ENCODE peak calls at places on chromosomes 1 and 21, in ten cellular contexts. B is thoracic aorta; F is MM.1S; K is CD8-positive, alpha-beta memory T cell; U is A673; M is tibial nerve; W is heart right ventricle; H is Caco-2; P is heart left ventricle; Y is upper lobe of right lung. Z is an unnamed sample. For H3K9me3, the result is how much of the 10 kb centered on the place peaks cover.

GRCh38 chr1:236795757-236796719 is 946 bp downstream of the MTR start:
- DNase-seq in B (no peak), F (peak), K (no peak), U (peak), M (no peak), W (no peak), H (peak), P (no peak), Y (no peak), Z (no peak)

GRCh38 chr1:54485417-54485816 is 62.6 kb upstream of the ACOT11 start:
- DNase-seq in B (no peak), F (no peak), K (no peak), U (peak), M (no peak), W (no peak), H (no peak), P (no peak), Y (no peak), Z (no peak)

GRCh38 chr1:116147972-116148371 is 36.8 kb downstream of the MAB21L3 start:
- DNase-seq in B (no peak), F (no peak), K (no peak), U (no peak), M (no peak), W (no peak), H (no peak), P (no peak), Y (no peak), Z (no peak)

GRCh38 chr1:53862507-53862906 is 24.4 kb upstream of the NDC1 start:
- DNase-seq in B (no peak), F (no peak), K (no peak), U (peak), M (no peak), W (no peak), H (no peak), P (no peak), Y (no peak), Z (no peak)

GRCh38 chr1:116574581-116575291 is 3.9 kb upstream of the CD58 start:
- DNase-seq in B (no peak), F (peak), K (peak), U (peak), M (peak), W (peak), H (peak), P (peak), Y (no peak), Z (peak)

GRCh38 chr1:226890331-226891108 is 20.1 kb downstream of the PSEN2 start:
- DNase-seq in B (no peak), F (no peak), K (no peak), U (no peak), M (no peak), W (no peak), H (no peak), P (no peak), Y (no peak), Z (no peak)

GRCh38 chr1:202101182-202101581 is 21.5 kb upstream of the GPR37L1 start:
- DNase-seq in B (no peak), F (no peak), K (no peak), U (no peak), M (no peak), W (no peak), H (no peak), P (no peak), Y (no peak), Z (no peak)

GRCh38 chr1:6466023-6466422 is at the start of gene TNFRSF25:
- DNase-seq in B (no peak), F (no peak), K (peak), U (no peak), M (no peak), W (no peak), H (no peak), P (no peak), Y (no peak), Z (no peak)

GRCh38 chr1:227901239-227901905 is 46.4 kb downstream of the WNT9A start:
- DNase-seq in B (no peak), F (no peak), K (peak), U (no peak), M (no peak), W (peak), H (peak), P (no peak), Y (peak), Z (no peak)

GRCh38 chr1:118122234-118123004 is 62.6 kb downstream of the SPAG17 start:
- DNase-seq in B (no peak), F (no peak), K (no peak), U (no peak), M (no peak), W (no peak), H (no peak), P (no peak), Y (no peak), Z (peak)

GRCh38 chr21:37496972-37497371 is 130.4 kb downstream of the DYRK1A start:
- DNase-seq in B (no peak), F (no peak), K (no peak), U (peak), M (no peak), W (no peak), H (no peak), P (no peak), Y (no peak), Z (no peak)

GRCh38 chr1:26839339-26839722 is 12.8 kb downstream of the ZDHHC18 start:
- DNase-seq in B (no peak), F (no peak), K (no peak), U (no peak), M (no peak), W (no peak), H (no peak), P (no peak), Y (no peak), Z (no peak)

GRCh38 chr1:15965228-15965767 is 10.6 kb downstream of the ZBTB17 start:
- DNase-seq in B (no peak), F (no peak), K (no peak), U (peak), M (no peak), W (no peak), H (no peak), P (no peak), Y (no peak), Z (no peak)

GRCh38 chr1:240287722-240288121 is 196.0 kb downstream of the FMN2 start:
- DNase-seq in B (no peak), F (no peak), K (no peak), U (no peak), M (no peak), W (no peak), H (no peak), P (no peak), Y (no peak), Z (no peak)

GRCh38 chr1:220563564-220563963 is 35.6 kb downstream of the MARK1 start:
- DNase-seq in B (no peak), F (no peak), K (no peak), U (no peak), M (no peak), W (no peak), H (no peak), P (no peak), Y (no peak), Z (no peak)

GRCh38 chr1:66778969-66779368 is 22.1 kb downstream of the INSL5 start:
- DNase-seq in B (no peak), F (peak), K (no peak), U (no peak), M (no peak), W (no peak), H (no peak), P (no peak), Y (no peak), Z (no peak)

GRCh38 chr1:152167835-152168534 is 9.0 kb upstream of the RPTN start:
- DNase-seq in B (no peak), F (no peak), K (no peak), U (no peak), M (no peak), W (no peak), H (peak), P (no peak), Y (no peak), Z (no peak)

GRCh38 chr1:30912913-30913652 is 4.5 kb upstream of the SDC3 start:
- DNase-seq in B (no peak), F (no peak), K (no peak), U (no peak), M (peak), W (peak), H (no peak), P (peak), Y (peak), Z (no peak)

GRCh38 chr1:32246888-32247273 is at the start of gene FAM167B:
- DNase-seq in B (no peak), F (no peak), K (no peak), U (no peak), M (no peak), W (peak), H (no peak), P (peak), Y (no peak), Z (no peak)
- H3K4me3 ChIP-seq in B (no peak), F (no peak), K (peak), U (no peak), M (no peak), W (no peak), H (no peak), P (peak), Y (peak), Z (no peak)

GRCh38 chr1:3020263-3020909 is 881 bp upstream of the ACTRT2 start:
- DNase-seq in B (no peak), F (no peak), K (no peak), U (no peak), M (no peak), W (no peak), H (no peak), P (no peak), Y (peak), Z (no peak)

GRCh38 chr1:3018576-3018975 is 2.7 kb upstream of the ACTRT2 start:
- DNase-seq in B (no peak), F (no peak), K (no peak), U (no peak), M (no peak), W (no peak), H (no peak), P (peak), Y (peak), Z (no peak)

GRCh38 chr1:3019516-3020051 is 1.7 kb upstream of the ACTRT2 start:
- DNase-seq in B (no peak), F (no peak), K (no peak), U (no peak), M (no peak), W (peak), H (peak), P (peak), Y (peak), Z (no peak)

GRCh38 chr1:3018051-3018471 is 3.2 kb upstream of the ACTRT2 start:
- DNase-seq in B (no peak), F (no peak), K (no peak), U (no peak), M (no peak), W (peak), H (no peak), P (peak), Y (no peak), Z (no peak)

DNA sequence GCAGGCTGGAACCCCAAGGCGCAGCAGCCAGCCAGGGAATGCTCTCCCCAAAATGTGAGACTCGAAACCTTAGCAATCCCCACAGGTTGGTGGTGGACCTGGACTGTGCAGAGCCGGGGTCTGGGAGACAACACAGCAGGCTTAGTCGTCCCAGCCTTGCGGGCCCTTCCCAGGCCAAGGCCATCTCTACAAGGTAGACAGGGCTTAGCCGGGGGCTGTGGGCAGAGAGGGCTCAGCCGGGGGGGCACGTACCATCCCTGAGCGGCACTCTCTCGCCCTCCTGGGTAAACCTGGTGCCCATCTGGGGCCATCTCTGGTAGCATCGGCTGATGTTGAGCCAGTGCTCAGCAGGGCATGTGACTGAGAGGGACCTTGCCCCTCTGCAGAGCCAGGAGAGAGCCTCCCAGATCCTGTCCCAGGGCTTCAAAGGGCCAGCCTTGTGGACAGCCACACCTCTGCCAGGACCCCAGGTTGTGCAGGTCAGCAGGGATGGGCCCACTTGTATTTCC is 2.2 kb upstream of the ACTRT2 start:
- DNase-seq in B (no peak), F (no peak), K (no peak), U (no peak), M (no peak), W (no peak), H (no peak), P (peak), Y (peak), Z (no peak)
- H3K9me3 ChIP-seq in B (under half), F (under half), K (under half), U (under half), M (under half), W (under half), H (under half), P (under half), Y (under half), Z (under half)

GRCh38 chr1:204286323-204286714 is 72.5 kb upstream of the GOLT1A start:
- DNase-seq in B (no peak), F (peak), K (no peak), U (no peak), M (no peak), W (no peak), H (no peak), P (no peak), Y (no peak), Z (no peak)

GRCh38 chr1:204285438-204286322 is 71.9 kb upstream of the GOLT1A start:
- DNase-seq in B (no peak), F (no peak), K (no peak), U (no peak), M (no peak), W (no peak), H (no peak), P (no peak), Y (no peak), Z (no peak)

GRCh38 chr1:204288061-204288588 is 71.6 kb downstream of the PLEKHA6 start:
- DNase-seq in B (no peak), F (no peak), K (no peak), U (peak), M (no peak), W (peak), H (peak), P (peak), Y (peak), Z (peak)

GRCh38 chr1:204287466-204287881 is 72.3 kb downstream of the PLEKHA6 start:
- DNase-seq in B (no peak), F (peak), K (no peak), U (no peak), M (no peak), W (no peak), H (no peak), P (no peak), Y (no peak), Z (no peak)

DNA sequence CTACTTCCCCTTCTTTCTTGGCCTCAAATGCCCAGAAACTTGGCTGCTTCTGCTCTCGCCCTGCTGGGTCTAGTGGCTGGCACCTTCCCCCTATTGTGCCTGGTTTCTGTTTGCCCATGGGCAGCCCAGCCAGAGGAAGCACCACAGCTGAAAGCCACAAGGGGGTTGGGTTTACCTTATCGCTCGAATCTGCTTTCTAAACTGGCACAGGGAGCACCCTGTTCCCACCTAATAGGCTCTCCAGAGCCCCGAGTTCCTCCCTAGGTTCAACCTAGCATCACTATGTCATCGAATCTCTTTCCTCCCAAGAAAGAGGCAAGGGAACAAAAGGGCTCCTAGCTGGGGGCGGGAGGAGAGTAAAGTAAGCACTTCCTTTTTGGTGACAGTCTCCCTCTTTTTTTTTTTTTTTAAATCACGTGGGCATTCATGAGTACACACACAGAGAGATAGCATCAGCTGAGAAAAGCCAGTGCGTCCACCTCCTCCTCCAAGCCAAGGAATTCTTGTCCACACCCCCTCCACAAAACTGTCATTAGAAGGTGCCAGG is 72.8 kb downstream of the PLEKHA6 start:
- DNase-seq in B (no peak), F (peak), K (peak), U (peak), M (no peak), W (no peak), H (peak), P (peak), Y (peak), Z (no peak)
- H3K4me3 ChIP-seq in B (peak), F (peak), K (peak), U (no peak), M (peak), W (peak), H (peak), P (peak), Y (peak), Z (no peak)

GRCh38 chr1:73106931-73107330 is 824.6 kb upstream of the NEGR1 start:
- DNase-seq in B (no peak), F (no peak), K (no peak), U (peak), M (no peak), W (no peak), H (no peak), P (no peak), Y (no peak), Z (no peak)
- H3K9me3 ChIP-seq in B (under half), F (under half), K (under half), U (under half), M (under half), W (under half), H (under half), P (under half), Y (under half), Z (under half)

GRCh38 chr1:82245345-82246014 is 444.7 kb downstream of the ADGRL2 start:
- DNase-seq in B (no peak), F (no peak), K (no peak), U (no peak), M (no peak), W (no peak), H (no peak), P (no peak), Y (no peak), Z (no peak)

GRCh38 chr1:82246050-82246449 is 445.3 kb downstream of the ADGRL2 start:
- DNase-seq in B (no peak), F (no peak), K (no peak), U (no peak), M (no peak), W (no peak), H (no peak), P (no peak), Y (no peak), Z (no peak)
- H3K4me3 ChIP-seq in B (no peak), F (no peak), K (no peak), U (no peak), M (no peak), W (no peak), H (no peak), P (no peak), Y (no peak), Z (no peak)

Z was measured in HAP-1.